ENCODE peak calls at places on chromosomes 5 and 9, in nine cellular contexts. One of them, this sample, is unnamed.

GRCh38 chr5:77993141-77993540 is 217.0 kb upstream of the TBCA start:
- DNase-seq in T-helper 2 cell: no peak
- DNase-seq in sigmoid colon: no peak
- DNase-seq in activated T-cell treated with anti-CD3 and anti-CD28 coated beads for 1 hour: no peak
- DNase-seq in epithelial cell of esophagus: no peak
- DNase-seq in activated T-helper 9 cell treated with anti-CD3 and anti-CD28 coated beads, Interleukin-2, amount 50 U/mL, for 16 hours: no peak
- DNase-seq in upper lobe of right lung: no peak
- DNase-seq in GM23248: no peak
- DNase-seq in T-helper 17 cell: no peak
- DNase-seq in this sample: no peak

GRCh38 chr9:124209774-124210173 is 48.0 kb upstream of the NEK6 start:
- DNase-seq in T-helper 2 cell: no peak
- DNase-seq in sigmoid colon: no peak
- DNase-seq in activated T-cell treated with anti-CD3 and anti-CD28 coated beads for 1 hour: no peak
- DNase-seq in epithelial cell of esophagus: no peak
- DNase-seq in activated T-helper 9 cell treated with anti-CD3 and anti-CD28 coated beads, Interleukin-2, amount 50 U/mL, for 16 hours: no peak
- DNase-seq in upper lobe of right lung: no peak
- DNase-seq in GM23248: no peak
- DNase-seq in T-helper 17 cell: no peak
- DNase-seq in this sample: no peak

GRCh38 chr5:127942246-127943060 is 141.1 kb upstream of the SLC12A2 start:
- DNase-seq in T-helper 2 cell: no peak
- DNase-seq in sigmoid colon: no peak
- DNase-seq in activated T-cell treated with anti-CD3 and anti-CD28 coated beads for 1 hour: no peak
- DNase-seq in epithelial cell of esophagus: peak
- DNase-seq in activated T-helper 9 cell treated with anti-CD3 and anti-CD28 coated beads, Interleukin-2, amount 50 U/mL, for 16 hours: no peak
- DNase-seq in upper lobe of right lung: no peak
- DNase-seq in GM23248: peak
- DNase-seq in T-helper 17 cell: no peak
- DNase-seq in this sample: peak

GRCh38 chr9:114309096-114309495 is 13.8 kb upstream of the ORM1 start:
- DNase-seq in T-helper 2 cell: no peak
- DNase-seq in sigmoid colon: peak
- DNase-seq in activated T-cell treated with anti-CD3 and anti-CD28 coated beads for 1 hour: no peak
- DNase-seq in epithelial cell of esophagus: no peak
- DNase-seq in activated T-helper 9 cell treated with anti-CD3 and anti-CD28 coated beads, Interleukin-2, amount 50 U/mL, for 16 hours: no peak
- DNase-seq in upper lobe of right lung: peak
- DNase-seq in GM23248: no peak
- DNase-seq in T-helper 17 cell: no peak
- DNase-seq in this sample: no peak

GRCh38 chr5:82918311-82919031 is 158.7 kb downstream of the TMEM167A start:
- DNase-seq in T-helper 2 cell: no peak
- DNase-seq in sigmoid colon: no peak
- DNase-seq in activated T-cell treated with anti-CD3 and anti-CD28 coated beads for 1 hour: no peak
- DNase-seq in epithelial cell of esophagus: no peak
- DNase-seq in activated T-helper 9 cell treated with anti-CD3 and anti-CD28 coated beads, Interleukin-2, amount 50 U/mL, for 16 hours: no peak
- DNase-seq in upper lobe of right lung: no peak
- DNase-seq in GM23248: no peak
- DNase-seq in T-helper 17 cell: no peak
- DNase-seq in this sample: no peak

GRCh38 chr5:8726383-8727036 is 819.4 kb downstream of the SEMA5A start:
- DNase-seq in T-helper 2 cell: no peak
- DNase-seq in sigmoid colon: no peak
- DNase-seq in activated T-cell treated with anti-CD3 and anti-CD28 coated beads for 1 hour: no peak
- DNase-seq in epithelial cell of esophagus: no peak
- DNase-seq in activated T-helper 9 cell treated with anti-CD3 and anti-CD28 coated beads, Interleukin-2, amount 50 U/mL, for 16 hours: no peak
- DNase-seq in upper lobe of right lung: no peak
- DNase-seq in GM23248: no peak
- DNase-seq in T-helper 17 cell: no peak
- DNase-seq in this sample: no peak

GRCh38 chr9:93808115-93809029 is 146.8 kb downstream of the BARX1 start:
- DNase-seq in T-helper 2 cell: no peak
- DNase-seq in sigmoid colon: no peak
- DNase-seq in activated T-cell treated with anti-CD3 and anti-CD28 coated beads for 1 hour: no peak
- DNase-seq in epithelial cell of esophagus: no peak
- DNase-seq in activated T-helper 9 cell treated with anti-CD3 and anti-CD28 coated beads, Interleukin-2, amount 50 U/mL, for 16 hours: no peak
- DNase-seq in upper lobe of right lung: peak
- DNase-seq in GM23248: no peak
- DNase-seq in T-helper 17 cell: no peak
- DNase-seq in this sample: no peak

GRCh38 chr5:8843766-8844165 is 702.1 kb downstream of the SEMA5A start:
- DNase-seq in T-helper 2 cell: no peak
- DNase-seq in sigmoid colon: no peak
- DNase-seq in activated T-cell treated with anti-CD3 and anti-CD28 coated beads for 1 hour: no peak
- DNase-seq in epithelial cell of esophagus: peak
- DNase-seq in activated T-helper 9 cell treated with anti-CD3 and anti-CD28 coated beads, Interleukin-2, amount 50 U/mL, for 16 hours: no peak
- DNase-seq in upper lobe of right lung: no peak
- DNase-seq in GM23248: peak
- DNase-seq in T-helper 17 cell: no peak
- DNase-seq in this sample: no peak

GRCh38 chr9:85516976-85517637 is 224.6 kb downstream of the AGTPBP1 start:
- DNase-seq in T-helper 2 cell: no peak
- DNase-seq in sigmoid colon: no peak
- DNase-seq in activated T-cell treated with anti-CD3 and anti-CD28 coated beads for 1 hour: no peak
- DNase-seq in epithelial cell of esophagus: peak
- DNase-seq in activated T-helper 9 cell treated with anti-CD3 and anti-CD28 coated beads, Interleukin-2, amount 50 U/mL, for 16 hours: no peak
- DNase-seq in upper lobe of right lung: no peak
- DNase-seq in GM23248: peak
- DNase-seq in T-helper 17 cell: no peak
- DNase-seq in this sample: peak

GRCh38 chr5:42005561-42006153 is 80.6 kb downstream of the FBXO4 start:
- DNase-seq in T-helper 2 cell: no peak
- DNase-seq in sigmoid colon: no peak
- DNase-seq in activated T-cell treated with anti-CD3 and anti-CD28 coated beads for 1 hour: no peak
- DNase-seq in epithelial cell of esophagus: peak
- DNase-seq in activated T-helper 9 cell treated with anti-CD3 and anti-CD28 coated beads, Interleukin-2, amount 50 U/mL, for 16 hours: no peak
- DNase-seq in upper lobe of right lung: no peak
- DNase-seq in GM23248: peak
- DNase-seq in T-helper 17 cell: no peak
- DNase-seq in this sample: peak